ENCODE peak calls at places on chromosome 18, in eight cellular contexts. V, B, E, I, K, Z, P and M are unnamed samples.

GRCh38 chr18:36633961-36634412 is 194.8 kb downstream of the TPGS2 start:
- DNase-seq in B (no peak), I (no peak), K (no peak), Z (no peak), E (no peak), P (no peak), V (no peak), M (no peak)

GRCh38 chr18:55320399-55321255 is 267.4 kb downstream of the TCF4 start:
- DNase-seq in E (no peak), K (no peak), B (no peak), P (peak; percentile 60), I (no peak), V (no peak), Z (peak; percentile 54), M (no peak)

GRCh38 chr18:68735498-68736343 is 20.8 kb upstream of the TMX3 start:
- DNase-seq in K (no peak), B (no peak), P (peak; percentile 76), I (no peak), V (no peak), E (peak; percentile 45), Z (peak; percentile 47), M (peak; percentile 25)

GRCh38 chr18:48459016-48459415 is 49.8 kb upstream of the ZBTB7C start:
- DNase-seq in V (no peak), P (no peak), K (no peak), Z (no peak), B (no peak), E (no peak), I (no peak), M (no peak)

GRCh38 chr18:76410660-76411417 is 84.2 kb downstream of the ZNF516 start:
- DNase-seq in Z (no peak), E (no peak), I (no peak), B (no peak), K (no peak), P (no peak), V (no peak), M (no peak)

GRCh38 chr18:27750014-27750413 is 426.9 kb downstream of the CDH2 start:
- DNase-seq in Z (peak; percentile 42), E (peak; percentile 93), I (peak; percentile 30), V (no peak), B (peak; percentile 20), K (no peak), P (peak; percentile 23), M (no peak)

GRCh38 chr18:27604583-27604982 is 419.5 kb upstream of the CHST9 start:
- DNase-seq in K (no peak), V (no peak), I (no peak), Z (no peak), B (no peak), P (peak; percentile 5), E (peak; percentile 53), M (no peak)

GRCh38 chr18:8826514-8826913 is 121.2 kb downstream of the MTCL1 start:
- DNase-seq in E (no peak), Z (no peak), V (no peak), P (no peak), I (no peak), B (no peak), K (no peak), M (no peak)

GRCh38 chr18:36595818-36596215 is 233.0 kb downstream of the TPGS2 start:
- DNase-seq in Z (no peak), E (no peak), P (no peak), K (no peak), V (no peak), I (no peak), B (no peak), M (no peak)

GRCh38 chr18:46623541-46623940 is 33.5 kb downstream of the LOXHD1 start:
- DNase-seq in Z (peak; percentile 34), E (no peak), I (peak; percentile 14), P (no peak), K (peak; percentile 88), B (peak; percentile 19), V (no peak), M (no peak)

GRCh38 chr18:48842259-48843061 is 108.3 kb downstream of the SMAD7 start:
- DNase-seq in I (no peak), V (no peak), Z (no peak), P (no peak), B (no peak), E (peak; percentile 66), K (peak; percentile 85), M (no peak)

GRCh38 chr18:31274915-31275314 is 43.0 kb upstream of the DSG1 start:
- DNase-seq in B (no peak), I (no peak), Z (no peak), K (no peak), E (peak; percentile 25), V (peak; percentile 53), P (peak; percentile 26), M (no peak)

GRCh38 chr18:61687317-61687716 is 205.5 kb downstream of the RNF152 start:
- DNase-seq in I (no peak), B (no peak), E (no peak), V (no peak), Z (no peak), K (no peak), P (no peak), M (no peak)

GRCh38 chr18:79875931-79876461 is 75.5 kb downstream of the SLC66A2 start:
- DNase-seq in V (no peak), K (peak; percentile 59), Z (no peak), P (no peak), E (no peak), B (no peak), I (no peak), M (no peak)

GRCh38 chr18:38297910-38298309 is 732.3 kb upstream of the CELF4 start:
- DNase-seq in E (no peak), V (no peak), Z (no peak), I (peak; percentile 46), P (no peak), B (no peak), K (no peak), M (no peak)

GRCh38 chr18:77059294-77059916 is 73.2 kb downstream of the MBP start:
- DNase-seq in B (no peak), I (peak; percentile 23), V (no peak), E (peak; percentile 91), P (peak; percentile 83), K (no peak), Z (peak; percentile 56), M (no peak)

GRCh38 chr18:38174594-38174993 is 609.0 kb upstream of the CELF4 start:
- DNase-seq in B (no peak), P (no peak), E (no peak), V (no peak), I (no peak), Z (no peak), K (no peak), M (no peak)

GRCh38 chr18:55763298-55763697 is 175.3 kb upstream of the TCF4 start:
- DNase-seq in B (no peak), E (peak; percentile 27), K (no peak), V (no peak), Z (no peak), I (no peak), P (peak; percentile 27), M (no peak)

GRCh38 chr18:13492314-13492713 is 234.0 kb downstream of the FAM210A start:
- DNase-seq in E (no peak), K (no peak), P (no peak), B (no peak), V (no peak), Z (no peak), I (no peak), M (no peak)
- H3K4me3 ChIP-seq in E (no peak overlapping the region), K (no peak overlapping the region), P (no peak overlapping the region), B (no peak overlapping the region), V (no peak overlapping the region), Z (no peak overlapping the region), I (no peak overlapping the region), M (no peak overlapping the region)

GRCh38 chr18:21084511-21085078 is 27.0 kb downstream of the ROCK1 start:
- DNase-seq in P (no peak), E (no peak), Z (no peak), K (no peak), I (no peak), B (no peak), V (no peak), M (no peak)
- TF ChIP-seq CTCF in P (no peak), E (no peak), Z (no peak), K (no peak), I (no peak), B (no peak), V (no peak), M (no peak)

DNA sequence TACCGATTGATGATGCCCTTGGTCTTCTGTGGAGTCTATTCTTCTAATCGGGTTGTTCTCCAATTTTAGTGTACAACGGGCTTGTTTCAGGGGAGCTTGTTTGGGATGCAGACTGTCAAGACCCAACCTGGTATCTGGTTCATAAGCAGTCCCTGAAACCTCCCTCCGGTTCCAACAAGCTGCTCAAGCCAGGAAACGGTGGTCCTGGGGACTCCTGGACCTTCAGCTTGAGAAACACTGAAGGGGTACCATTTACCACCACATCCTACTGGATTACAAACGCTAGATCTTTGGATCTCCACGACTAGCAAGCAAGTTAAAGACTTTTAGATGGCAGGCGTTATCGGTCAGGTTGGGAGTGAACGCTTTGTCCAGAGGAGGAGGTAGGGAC is 2.0 kb downstream of the BCL2 start:
- DNase-seq in P (no peak), Z (peak; percentile 23), K (no peak), I (no peak), E (no peak), B (no peak), V (no peak), M (no peak)
- H3K4me3 ChIP-seq in P (peak overlapping the region; percentile 36), Z (peak overlapping the region; percentile 93), K (peak overlapping the region; percentile 70), I (peak overlapping the region; percentile 84), E (no peak overlapping the region), B (no peak overlapping the region), V (peak overlapping the region; percentile 68), M (peak overlapping the region; percentile 74)

GRCh38 chr18:7743256-7743655 is 176.1 kb downstream of the PTPRM start:
- DNase-seq in V (no peak), Z (no peak), K (no peak), I (no peak), E (no peak), B (no peak), P (no peak), M (no peak)
- TF ChIP-seq CTCF in V (no peak), Z (no peak), K (no peak), I (no peak), E (no peak), B (no peak), P (no peak), M (no peak)

GRCh38 chr18:43846302-43846701 is 569.0 kb upstream of the SYT4 start:
- DNase-seq in Z (no peak), P (peak; percentile 5), I (no peak), V (no peak), B (no peak), K (no peak), E (no peak), M (no peak)
- H3K4me3 ChIP-seq in Z (no peak overlapping the region), P (no peak overlapping the region), I (no peak overlapping the region), V (no peak overlapping the region), B (no peak overlapping the region), K (no peak overlapping the region), E (no peak overlapping the region), M (no peak overlapping the region)

GRCh38 chr18:54003195-54003594 is 221.3 kb downstream of the MBD2 start:
- DNase-seq in K (no peak), E (no peak), I (no peak), V (no peak), P (no peak), B (no peak), Z (no peak), M (no peak)

GRCh38 chr18:54004828-54005227 is 219.6 kb downstream of the MBD2 start:
- DNase-seq in E (no peak), K (no peak), B (no peak), P (peak; percentile 30), I (no peak), V (no peak), Z (no peak), M (no peak)
- TF ChIP-seq CTCF in E (no peak), K (no peak), B (no peak), P (no peak), I (no peak), V (no peak), Z (no peak), M (peak; percentile 38)

GRCh38 chr18:50075772-50076171 is 119.2 kb downstream of the MYO5B start:
- DNase-seq in B (no peak), Z (no peak), P (no peak), K (no peak), I (no peak), E (no peak), V (no peak), M (no peak)
- H3K4me3 ChIP-seq in B (no peak overlapping the region), Z (peak overlapping the region; percentile 1), P (no peak overlapping the region), K (no peak overlapping the region), I (no peak overlapping the region), E (no peak overlapping the region), V (no peak overlapping the region), M (no peak overlapping the region)